ENCODE peak calls at places on chromosomes 4 and X, in seven cellular contexts. T, V, X, U, F, R and B are unnamed samples. For H3K4me1, the result is how much of the 10 kb centered on the place peaks cover.

GRCh38 chr4:38078590-38079381 is 118.6 kb downstream of the PTTG2 start:
- DNase-seq in R (no peak), T (no peak), F (peak), X (no peak), U (no peak), V (peak), B (no peak)

GRCh38 chrX:12421918-12422317 is 283.6 kb downstream of the FRMPD4 start:
- DNase-seq in V (no peak), U (no peak), F (no peak), R (no peak), T (no peak), X (no peak), B (no peak)

GRCh38 chr4:143768007-143768591 is 67.6 kb upstream of the FREM3 start:
- DNase-seq in T (no peak), F (peak), V (peak), X (no peak), R (no peak), U (no peak), B (no peak)

GRCh38 chr4:39621582-39621981 is 17.1 kb downstream of the SMIM14 start:
- DNase-seq in U (no peak), F (peak), T (no peak), V (peak), R (no peak), X (peak), B (no peak)

GRCh38 chrX:149762696-149763614 is 10.9 kb upstream of the HSFX1 start:
- DNase-seq in R (no peak), X (no peak), T (no peak), V (no peak), U (no peak), F (no peak), B (no peak)

GRCh38 chrX:137427813-137428212 is 138.1 kb upstream of the ZIC3 start:
- DNase-seq in F (peak), U (no peak), R (no peak), X (no peak), V (no peak), T (no peak), B (no peak)

GRCh38 chr4:100299019-100299418 is 108.8 kb upstream of the DDIT4L start:
- DNase-seq in X (peak), R (no peak), U (no peak), V (peak), F (peak), T (no peak), B (no peak)

GRCh38 chr4:46844325-46844917 is 64.6 kb downstream of the COX7B2 start:
- DNase-seq in V (peak), U (no peak), F (peak), X (no peak), R (peak), T (peak), B (no peak)

GRCh38 chr4:15238720-15239119 is 189.1 kb upstream of the C1QTNF7 start:
- DNase-seq in V (peak), T (peak), R (peak), X (peak), F (peak), U (no peak), B (no peak)

GRCh38 chr4:77175201-77175610 is 18.2 kb downstream of the CCNG2 start:
- DNase-seq in R (no peak), V (no peak), T (no peak), F (no peak), X (no peak), U (no peak), B (no peak)

GRCh38 chr4:17562157-17562556 is 14.8 kb upstream of the LAP3 start:
- DNase-seq in U (no peak), X (no peak), T (no peak), F (no peak), V (no peak), R (no peak), B (no peak)

GRCh38 chrX:152601848-152602616 is 35.7 kb upstream of the GABRQ start:
- DNase-seq in U (no peak), R (no peak), T (no peak), X (no peak), V (peak), F (no peak), B (no peak)

GRCh38 chrX:131747173-131747572 is 203.3 kb downstream of the OR13H1 start:
- DNase-seq in U (peak), R (peak), X (peak), V (peak), F (no peak), T (peak), B (no peak)

GRCh38 chr4:56241500-56241899 is 145.8 kb downstream of the AASDH start:
- DNase-seq in V (no peak), X (no peak), T (no peak), U (no peak), R (no peak), F (no peak), B (no peak)

GRCh38 chr4:146175541-146176453 is at the start of gene LSM6:
- DNase-seq in F (peak), V (peak), R (peak), U (peak), X (peak), T (peak), B (peak)

GRCh38 chr4:132587626-132588025 is 561.5 kb upstream of the PCDH10 start:
- DNase-seq in U (no peak), F (no peak), V (no peak), X (no peak), R (no peak), T (no peak), B (no peak)

GRCh38 chr4:152278505-152279301 is 257.2 kb downstream of the FBXW7 start:
- DNase-seq in X (no peak), U (no peak), V (no peak), T (no peak), F (no peak), R (no peak), B (no peak)

GRCh38 chr4:105474110-105474518 is 252 bp upstream of the PPA2 start:
- DNase-seq in T (no peak), V (peak), U (no peak), R (no peak), F (peak), X (peak), B (no peak)

GRCh38 chr4:2482693-2483092 is 13.8 kb downstream of the RNF4 start:
- DNase-seq in X (peak), U (peak), F (peak), R (peak), T (no peak), V (no peak), B (no peak)
- H3K4me1 ChIP-seq in X (under half), U (under half), F (under half), R (half or more), T (half or more), V (under half), B (half or more)

GRCh38 chrX:8037593-8038348 is 110.6 kb upstream of the PNPLA4 start:
- DNase-seq in R (no peak), F (peak), U (no peak), V (no peak), X (no peak), T (no peak), B (no peak)
- H3K27ac ChIP-seq in R (no peak), F (no peak), U (no peak), V (no peak), X (no peak), T (no peak), B (no peak)

GRCh38 chr4:26360864-26361263 is 40.0 kb downstream of the RBPJ start:
- DNase-seq in R (no peak), V (no peak), U (no peak), T (no peak), X (no peak), F (no peak), B (no peak)
- H3K4me3 ChIP-seq in R (peak), V (no peak), U (no peak), T (no peak), X (no peak), F (no peak), B (no peak)

GRCh38 chr4:30821275-30821674 is 101.1 kb downstream of the PCDH7 start:
- DNase-seq in U (no peak), V (no peak), F (no peak), R (no peak), X (no peak), T (no peak), B (no peak)

GRCh38 chr4:30818541-30818940 is 98.4 kb downstream of the PCDH7 start:
- DNase-seq in X (no peak), U (no peak), R (no peak), T (no peak), F (no peak), V (no peak), B (no peak)

GRCh38 chr4:30825008-30825765 is 105.0 kb downstream of the PCDH7 start:
- DNase-seq in F (no peak), V (peak), T (no peak), U (no peak), R (no peak), X (no peak), B (no peak)

GRCh38 chr4:30822911-30823529 is 102.9 kb downstream of the PCDH7 start:
- DNase-seq in R (no peak), X (no peak), T (no peak), V (no peak), U (no peak), F (no peak), B (no peak)

DNA sequence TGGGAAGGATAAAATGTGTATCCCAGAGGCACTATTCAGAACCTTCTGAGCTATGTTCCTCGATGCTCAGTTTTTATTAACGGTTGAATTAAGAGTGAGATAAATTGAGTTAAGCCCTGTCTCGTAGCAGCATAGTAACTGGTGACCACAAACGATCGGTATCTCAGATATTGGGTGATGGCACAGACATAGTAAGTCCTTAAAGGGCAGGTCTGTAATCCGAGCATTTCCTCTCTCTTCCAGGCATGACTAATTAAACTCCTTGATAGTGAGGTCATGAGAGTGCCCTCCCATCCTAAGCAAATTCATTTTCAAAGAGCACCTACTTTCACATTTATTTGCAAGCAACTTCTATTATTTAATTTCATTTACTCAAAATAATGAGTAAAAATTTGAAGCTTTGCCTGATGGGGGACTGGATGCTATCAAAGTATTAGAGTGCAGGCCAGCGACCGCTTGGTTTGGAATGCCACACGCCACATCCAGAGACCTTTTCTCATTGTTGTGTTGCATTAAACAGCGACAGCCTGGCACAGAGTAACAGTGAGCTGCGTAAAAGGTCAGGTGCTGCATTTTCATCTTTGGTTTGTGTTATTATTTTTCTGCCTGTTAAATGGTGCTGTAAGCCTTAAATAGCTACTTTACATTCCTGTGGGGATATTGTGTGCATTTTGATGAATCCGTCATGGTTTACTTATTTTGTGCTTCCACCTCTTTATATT is 101.9 kb downstream of the PCDH7 start:
- DNase-seq in F (peak), X (no peak), R (no peak), T (no peak), U (no peak), V (peak), B (no peak)
- H3K4me1 ChIP-seq in F (under half), X (under half), R (under half), T (under half), U (under half), V (under half), B (under half)

DNA sequence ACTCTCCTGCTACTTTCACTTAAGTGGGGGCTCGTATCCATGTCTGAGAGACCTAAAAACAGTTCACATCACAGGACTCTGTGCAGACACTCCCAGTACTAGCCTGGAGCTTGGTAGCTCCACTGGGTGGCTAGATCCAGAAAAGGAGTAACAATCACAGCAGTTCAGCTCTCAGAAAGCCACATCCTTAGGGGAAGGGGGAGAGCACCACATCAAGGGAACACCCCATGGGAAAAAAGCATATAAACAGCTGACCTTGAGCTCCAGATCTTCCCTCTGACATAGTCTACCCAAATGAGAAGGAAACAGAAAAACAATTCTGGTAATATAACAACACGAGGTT is 175.8 kb downstream of the FAM13A start:
- DNase-seq in X (no peak), V (no peak), U (no peak), F (no peak), T (no peak), R (no peak), B (no peak)
- H3K27ac ChIP-seq in X (no peak), V (no peak), U (no peak), F (no peak), T (no peak), R (no peak), B (no peak)

GRCh38 chr4:85512446-85513205 is 37.7 kb downstream of the ARHGAP24 start:
- DNase-seq in R (no peak), V (no peak), X (no peak), U (no peak), T (no peak), F (peak), B (no peak)

GRCh38 chr4:85514117-85514516 is 39.2 kb downstream of the ARHGAP24 start:
- DNase-seq in F (no peak), U (no peak), T (no peak), R (no peak), X (no peak), V (no peak), B (no peak)

GRCh38 chr4:85508654-85509053 is 33.7 kb downstream of the ARHGAP24 start:
- DNase-seq in X (no peak), T (no peak), U (no peak), R (no peak), F (no peak), V (no peak), B (no peak)

GRCh38 chr4:85510632-85510984 is 35.7 kb downstream of the ARHGAP24 start:
- DNase-seq in U (no peak), R (no peak), X (no peak), T (no peak), V (no peak), F (no peak), B (no peak)

GRCh38 chr4:85509882-85510631 is 35.1 kb downstream of the ARHGAP24 start:
- DNase-seq in R (no peak), X (no peak), U (no peak), V (no peak), T (no peak), F (no peak), B (no peak)
- H3K4me3 ChIP-seq in R (no peak), X (no peak), U (no peak), V (no peak), T (no peak), F (no peak), B (no peak)

GRCh38 chrX:68834371-68835103 is 5.7 kb downstream of the EFNB1 start:
- DNase-seq in U (peak), X (peak), V (no peak), T (peak), R (no peak), F (no peak), B (no peak)
- H3K4me1 ChIP-seq in U (under half), X (under half), V (under half), T (under half), R (under half), F (under half), B (under half)

DNA sequence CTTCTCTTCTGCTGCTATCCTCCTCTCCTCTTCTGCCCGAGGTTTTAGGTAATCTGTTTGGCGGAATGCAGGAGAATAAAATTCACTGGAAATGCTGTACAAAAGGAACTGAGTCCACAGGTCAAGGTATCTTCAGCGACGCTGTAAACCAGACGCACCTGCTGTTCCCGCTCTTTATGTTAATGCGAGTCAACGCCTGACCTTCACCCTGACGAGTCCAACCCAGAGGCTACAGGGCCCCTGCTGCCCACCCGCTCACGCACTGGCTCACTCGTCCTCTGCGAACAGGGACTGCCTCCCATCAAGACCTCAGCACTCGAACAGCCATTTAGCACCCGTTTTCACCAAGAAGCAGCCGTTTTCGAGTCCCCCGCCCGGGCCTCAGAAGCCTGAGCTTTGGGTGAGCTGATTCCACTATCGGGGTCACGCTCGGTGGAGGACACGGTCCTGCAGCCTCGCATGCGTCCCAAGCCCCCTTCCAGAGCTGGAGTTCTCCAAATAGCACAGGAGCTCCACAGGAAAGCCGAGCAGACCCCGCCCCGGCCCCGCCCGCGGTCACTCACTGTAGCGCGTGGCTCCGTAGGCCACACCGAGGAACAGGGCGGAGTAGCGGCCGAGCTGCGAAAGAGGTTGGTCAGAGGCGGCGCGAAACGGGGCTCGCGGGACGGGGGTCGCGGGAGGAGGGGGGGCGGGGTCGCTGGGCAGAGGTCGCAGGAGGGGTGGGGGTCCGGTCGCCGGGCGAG is 556 bp downstream of the ATP5ME start:
- DNase-seq in X (no peak), F (no peak), V (no peak), R (no peak), T (no peak), U (no peak), B (no peak)
- H3K27ac ChIP-seq in X (peak), F (peak), V (peak), R (peak), T (peak), U (no peak), B (peak)

DNA sequence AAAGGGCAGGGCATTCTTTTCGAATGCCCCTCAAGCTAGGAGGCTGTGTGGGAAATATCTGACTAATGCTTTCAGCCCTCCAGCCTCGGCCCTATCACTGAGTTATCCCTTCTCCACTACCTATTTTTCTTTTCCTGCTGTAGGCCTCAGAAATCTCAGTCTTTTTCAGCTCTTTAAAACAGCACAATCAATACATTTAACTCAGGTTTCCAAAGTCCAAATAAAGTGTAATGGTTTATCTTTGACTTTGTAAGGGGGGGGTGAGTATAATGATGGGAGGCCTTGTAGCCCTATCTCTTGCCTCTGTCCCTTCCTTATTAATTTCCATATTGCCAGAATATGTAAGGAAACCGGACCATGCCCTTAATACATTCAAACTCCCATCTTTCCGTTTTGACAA is 1.6 kb upstream of the WNK3 start:
- DNase-seq in X (no peak), V (no peak), T (no peak), U (no peak), R (no peak), F (no peak), B (no peak)
- H3K4me3 ChIP-seq in X (no peak), V (no peak), T (peak), U (no peak), R (no peak), F (no peak), B (no peak)